ENCODE peak calls at places on chromosomes 12 and 14, in nine cellular contexts. A, B, Y, H, R, E, W, G and V are unnamed samples.

GRCh38 chr14:29895591-29896043 is 32.0 kb downstream of the PRKD1 start:
- DNase-seq in W (no peak), G (peak; percentile 83), R (no peak), A (no peak), Y (no peak), H (no peak), B (no peak), E (peak; percentile 9), V (no peak)

GRCh38 chr14:36070056-36071043 is 106.2 kb downstream of the PTCSC3 start:
- DNase-seq in B (peak; percentile 68), A (peak; percentile 63), Y (peak; percentile 36), G (peak; percentile 50), E (peak; percentile 83), H (peak; percentile 57), W (peak; percentile 17), R (peak; percentile 65), V (peak; percentile 48)

GRCh38 chr14:75559451-75560187 is 18.8 kb upstream of the FLVCR2 start:
- DNase-seq in A (peak; percentile 58), B (peak; percentile 84), W (peak; percentile 23), H (no peak), R (peak; percentile 93), Y (peak; percentile 71), G (no peak), E (peak; percentile 65), V (no peak)

GRCh38 chr14:104339829-104340228 is 201.4 kb downstream of the KIF26A start:
- DNase-seq in Y (no peak), E (no peak), A (no peak), W (no peak), H (no peak), G (no peak), B (no peak), R (no peak), V (no peak)

GRCh38 chr12:109151457-109151856 is 35.1 kb downstream of the ACACB start:
- DNase-seq in Y (no peak), B (no peak), R (no peak), H (no peak), A (no peak), W (no peak), G (no peak), E (no peak), V (no peak)

GRCh38 chr12:94892544-94893267 is 110.8 kb downstream of the NDUFA12 start:
- DNase-seq in B (no peak), Y (no peak), H (no peak), R (no peak), E (no peak), W (no peak), G (no peak), A (no peak), V (no peak)

GRCh38 chr12:106418970-106419369 is 61.4 kb downstream of the POLR3B start:
- DNase-seq in Y (no peak), B (no peak), E (no peak), H (no peak), A (no peak), G (no peak), W (no peak), R (no peak), V (no peak)

GRCh38 chr12:74365178-74365964 is 172.3 kb upstream of the ATXN7L3B start:
- DNase-seq in Y (peak; percentile 46), H (peak; percentile 43), R (peak; percentile 37), W (no peak), E (peak; percentile 79), A (peak; percentile 66), G (peak; percentile 33), B (peak; percentile 48), V (no peak)

GRCh38 chr14:24243336-24243836 is 963 bp upstream of the TINF2 start:
- DNase-seq in A (peak; percentile 74), B (no peak), Y (no peak), R (peak; percentile 19), H (peak; percentile 14), W (no peak), E (peak; percentile 25), G (no peak), V (no peak)

GRCh38 chr12:65902504-65902903 is 78.2 kb downstream of the HMGA2 start:
- DNase-seq in G (no peak), H (no peak), W (no peak), Y (no peak), R (peak; percentile 67), B (peak; percentile 67), A (peak; percentile 39), E (peak; percentile 86), V (no peak)

GRCh38 chr12:106429636-106430035 is 72.1 kb downstream of the POLR3B start:
- DNase-seq in H (no peak), Y (no peak), A (no peak), G (no peak), E (peak; percentile 60), W (no peak), R (no peak), B (peak; percentile 64), V (peak; percentile 42)

GRCh38 chr12:123106640-123107359 is 44.1 kb downstream of the PITPNM2 start:
- DNase-seq in G (no peak), Y (no peak), A (peak; percentile 99), B (no peak), W (no peak), H (peak; percentile 61), E (no peak), R (no peak), V (no peak)

GRCh38 chr12:113762155-113762848 is 203.8 kb downstream of the RBM19 start:
- DNase-seq in G (no peak), B (no peak), E (no peak), R (no peak), A (no peak), Y (no peak), H (no peak), W (no peak), V (no peak)

GRCh38 chr12:109308534-109309440 is at the start of gene FOXN4:
- DNase-seq in R (no peak), Y (no peak), W (no peak), G (no peak), B (no peak), H (peak; percentile 41), A (peak; percentile 69), E (no peak), V (no peak)

GRCh38 chr12:107415066-107415465 is 270.5 kb upstream of the PWP1 start:
- DNase-seq in B (no peak), Y (peak; percentile 40), W (peak; percentile 37), R (peak; percentile 65), H (no peak), E (peak; percentile 46), A (no peak), G (no peak), V (no peak)

GRCh38 chr14:95502381-95502950 is 14.0 kb downstream of the SYNE3 start:
- DNase-seq in Y (no peak), G (no peak), R (no peak), H (no peak), B (no peak), E (no peak), W (no peak), A (no peak), V (no peak)

DNA sequence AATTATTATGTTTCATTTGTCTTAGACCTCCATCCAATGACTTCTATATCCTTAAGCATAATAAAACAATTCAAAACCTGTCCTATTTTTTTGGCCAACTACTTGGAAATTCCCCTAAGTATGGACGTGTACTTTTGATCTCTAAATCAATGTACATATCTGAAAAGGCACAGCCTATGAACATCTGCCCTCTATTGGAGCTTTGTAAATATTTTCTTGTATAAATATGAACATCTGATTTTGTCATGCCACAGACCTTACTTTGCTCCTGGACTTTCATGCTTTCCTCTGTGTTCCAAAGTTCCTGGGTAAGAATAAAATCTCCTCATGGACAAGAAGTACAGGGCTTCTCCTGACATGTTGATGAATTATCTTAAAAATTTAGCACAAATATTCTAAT is 1211.9 kb downstream of the GALC start:
- DNase-seq in G (no peak), B (no peak), R (no peak), E (no peak), A (no peak), H (no peak), Y (no peak), W (no peak), V (no peak)
- H3K4me3 ChIP-seq in G (no peak overlapping the region), B (no peak overlapping the region), R (no peak overlapping the region), E (no peak overlapping the region), A (no peak overlapping the region), H (no peak overlapping the region), Y (no peak overlapping the region), W (no peak overlapping the region), V (no peak overlapping the region)

DNA sequence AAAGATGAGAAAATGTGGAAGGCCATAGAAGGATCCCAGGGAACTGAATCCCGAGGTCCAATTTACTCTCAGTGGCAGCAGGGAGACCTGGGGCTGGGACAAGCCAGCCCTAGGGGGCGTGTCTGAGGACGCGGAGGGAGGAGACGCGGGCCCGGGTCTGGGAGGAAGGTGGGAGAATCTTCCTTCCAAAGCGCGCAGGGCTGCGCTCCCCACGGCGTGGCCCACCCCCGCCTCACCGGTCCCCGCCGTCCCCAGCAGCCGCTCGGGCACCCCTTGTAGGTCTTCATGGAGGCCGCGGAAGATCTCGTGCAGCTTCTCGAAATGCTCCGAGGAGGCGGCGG is 323 bp downstream of the VTI1B start:
- DNase-seq in H (peak; percentile 56), G (no peak), R (peak; percentile 47), Y (no peak), B (peak; percentile 56), A (peak; percentile 80), E (peak; percentile 52), W (no peak), V (no peak)
- TF ChIP-seq CTCF in H (peak; percentile 47), G (peak; percentile 22), R (no peak), Y (peak; percentile 17), B (no peak), A (peak; percentile 4), E (peak; percentile 37), W (peak; percentile 22), V (peak; percentile 34)

GRCh38 chr12:12715128-12715458 is 2.1 kb upstream of the CDKN1B start:
- DNase-seq in H (no peak), G (no peak), B (no peak), R (peak; percentile 7), Y (no peak), E (no peak), A (no peak), W (no peak), V (no peak)
- H3K4me3 ChIP-seq in H (peak overlapping the region; percentile 88), G (no peak overlapping the region), B (no peak overlapping the region), R (no peak overlapping the region), Y (no peak overlapping the region), E (no peak overlapping the region), A (peak overlapping the region; percentile 96), W (no peak overlapping the region), V (no peak overlapping the region)

GRCh38 chr14:66745078-66745477 is 237.1 kb downstream of the GPHN start:
- DNase-seq in A (no peak), H (no peak), R (no peak), G (no peak), B (no peak), E (no peak), Y (no peak), W (no peak), V (no peak)

GRCh38 chr14:66752109-66752508 is 244.2 kb downstream of the GPHN start:
- DNase-seq in B (peak; percentile 5), Y (no peak), W (no peak), A (no peak), G (no peak), R (no peak), E (peak; percentile 3), H (no peak), V (no peak)

DNA sequence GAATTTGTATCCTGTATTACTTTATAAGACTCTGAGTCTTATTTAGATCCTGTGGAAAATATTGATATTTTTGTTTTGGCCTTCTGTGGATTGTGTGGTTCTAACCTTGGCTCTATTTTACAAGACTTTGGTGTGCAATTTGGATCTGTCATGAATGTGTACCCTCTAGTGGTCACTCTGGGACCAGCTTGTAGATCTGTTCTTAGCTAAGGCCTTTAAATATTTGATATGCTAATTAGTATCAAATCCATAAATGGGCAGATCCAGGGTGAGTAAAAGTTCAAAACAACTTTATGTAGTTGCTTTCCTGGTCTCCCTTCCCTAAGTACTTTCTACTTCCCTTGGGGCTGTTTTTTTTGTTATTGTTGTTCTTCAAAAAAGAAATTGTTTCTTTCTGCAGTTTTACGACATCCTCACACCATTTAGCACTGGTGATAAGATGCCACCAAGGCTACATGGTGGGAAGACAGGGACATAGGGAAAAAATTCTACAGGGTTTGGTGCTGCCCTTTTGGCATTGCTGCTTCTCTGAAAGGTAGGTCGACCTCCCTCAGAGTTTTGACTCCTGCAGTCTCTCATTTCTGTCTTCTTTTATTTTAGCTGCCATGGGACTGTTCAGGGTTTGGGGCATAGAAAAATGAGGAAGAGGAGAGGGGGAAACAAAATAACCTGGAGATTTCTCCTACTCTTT is 238.5 kb downstream of the GPHN start:
- DNase-seq in H (peak; percentile 4), E (peak; percentile 78), B (peak; percentile 77), A (peak; percentile 50), Y (peak; percentile 28), R (peak; percentile 59), G (peak; percentile 67), W (peak; percentile 17), V (peak; percentile 31)
- TF ChIP-seq CTCF in H (peak; percentile 69), E (peak; percentile 70), B (peak; percentile 74), A (peak; percentile 51), Y (peak; percentile 70), R (peak; percentile 52), G (peak; percentile 49), W (peak; percentile 68), V (peak; percentile 88)